ENCODE peak calls at places on chromosomes 4 and X, in five cellular contexts. One of them, this sample, is unnamed.

GRCh38 chr4:178953447-178954120 is 1511.3 kb upstream of the AGA start:
- DNase-seq in left lung: no peak
- DNase-seq in tibial nerve: no peak
- DNase-seq in ovary: no peak
- DNase-seq in CD4-positive, alpha-beta memory T cell: no peak
- DNase-seq in this sample: no peak

GRCh38 chr4:125985856-125986255 is 671.1 kb downstream of the FAT4 start:
- DNase-seq in left lung: no peak
- DNase-seq in tibial nerve: no peak
- DNase-seq in ovary: no peak
- DNase-seq in CD4-positive, alpha-beta memory T cell: no peak
- DNase-seq in this sample: no peak

GRCh38 chr4:148539387-148539786 is 97.2 kb upstream of the NR3C2 start:
- DNase-seq in left lung: peak; percentile 31
- DNase-seq in tibial nerve: no peak
- DNase-seq in ovary: no peak
- DNase-seq in CD4-positive, alpha-beta memory T cell: no peak
- DNase-seq in this sample: no peak

GRCh38 chr4:99832313-99832712 is 15.7 kb downstream of the DAPP1 start:
- DNase-seq in left lung: no peak
- DNase-seq in tibial nerve: no peak
- DNase-seq in ovary: no peak
- DNase-seq in CD4-positive, alpha-beta memory T cell: no peak
- DNase-seq in this sample: no peak

GRCh38 chr4:127832585-127832984 is 48.1 kb upstream of the PLK4 start:
- DNase-seq in left lung: no peak
- DNase-seq in tibial nerve: no peak
- DNase-seq in ovary: no peak
- DNase-seq in CD4-positive, alpha-beta memory T cell: no peak
- DNase-seq in this sample: no peak

GRCh38 chr4:16687845-16688244 is 210.6 kb downstream of the LDB2 start:
- DNase-seq in left lung: no peak
- DNase-seq in tibial nerve: no peak
- DNase-seq in ovary: no peak
- DNase-seq in CD4-positive, alpha-beta memory T cell: no peak
- DNase-seq in this sample: no peak

GRCh38 chr4:74339501-74339900 is 25.4 kb upstream of the EREG start:
- DNase-seq in left lung: no peak
- DNase-seq in tibial nerve: no peak
- DNase-seq in ovary: no peak
- DNase-seq in CD4-positive, alpha-beta memory T cell: no peak
- DNase-seq in this sample: no peak

GRCh38 chr4:183504930-183505555 is at the start of gene ING2:
- DNase-seq in left lung: peak; percentile 55
- DNase-seq in tibial nerve: no peak
- DNase-seq in ovary: peak; percentile 73
- DNase-seq in CD4-positive, alpha-beta memory T cell: no peak
- DNase-seq in this sample: no peak

GRCh38 chr4:154961263-154961662 is 180.2 kb downstream of the RBM46 start:
- DNase-seq in left lung: no peak
- DNase-seq in tibial nerve: no peak
- DNase-seq in ovary: no peak
- DNase-seq in CD4-positive, alpha-beta memory T cell: no peak
- DNase-seq in this sample: no peak

GRCh38 chr4:129428454-129428853 is 332.5 kb downstream of the C4orf33 start:
- DNase-seq in left lung: no peak
- DNase-seq in tibial nerve: no peak
- DNase-seq in ovary: no peak
- DNase-seq in CD4-positive, alpha-beta memory T cell: no peak
- DNase-seq in this sample: no peak

GRCh38 chr4:44447563-44448504 is 775 bp downstream of the KCTD8 start:
- DNase-seq in left lung: peak; percentile 28
- DNase-seq in tibial nerve: peak; percentile 12
- DNase-seq in ovary: peak; percentile 52
- DNase-seq in CD4-positive, alpha-beta memory T cell: no peak
- DNase-seq in this sample: no peak

GRCh38 chr4:33628296-33628695 is 2616.0 kb downstream of the ARAP2 start:
- DNase-seq in left lung: no peak
- DNase-seq in tibial nerve: no peak
- DNase-seq in ovary: no peak
- DNase-seq in CD4-positive, alpha-beta memory T cell: no peak
- DNase-seq in this sample: no peak

GRCh38 chrX:109902665-109903064 is 100.2 kb upstream of the TMEM164 start:
- DNase-seq in left lung: no peak
- DNase-seq in tibial nerve: no peak
- DNase-seq in ovary: no peak
- DNase-seq in CD4-positive, alpha-beta memory T cell: no peak
- DNase-seq in this sample: no peak

GRCh38 chr4:88283661-88284377 is 542 bp downstream of the PPM1K start:
- DNase-seq in left lung: peak; percentile 67
- DNase-seq in tibial nerve: peak; percentile 28
- DNase-seq in ovary: peak; percentile 79
- DNase-seq in CD4-positive, alpha-beta memory T cell: peak; percentile 65
- DNase-seq in this sample: peak; percentile 65

GRCh38 chr4:19806865-19807264 is 444.8 kb upstream of the SLIT2 start:
- DNase-seq in left lung: no peak
- DNase-seq in tibial nerve: no peak
- DNase-seq in ovary: no peak
- DNase-seq in CD4-positive, alpha-beta memory T cell: no peak
- DNase-seq in this sample: no peak

GRCh38 chrX:19544693-19545305 is 29.5 kb upstream of the MAP3K15 start:
- DNase-seq in left lung: no peak
- DNase-seq in tibial nerve: no peak
- DNase-seq in ovary: peak; percentile 31
- DNase-seq in CD4-positive, alpha-beta memory T cell: peak; percentile 42
- DNase-seq in this sample: no peak

GRCh38 chr4:100742045-100742444 is 224.2 kb upstream of the EMCN start:
- DNase-seq in left lung: no peak
- DNase-seq in tibial nerve: no peak
- DNase-seq in ovary: no peak
- DNase-seq in CD4-positive, alpha-beta memory T cell: no peak
- DNase-seq in this sample: no peak

GRCh38 chr4:142141201-142141600 is 504.8 kb downstream of the IL15 start:
- DNase-seq in left lung: no peak
- DNase-seq in tibial nerve: no peak
- DNase-seq in ovary: no peak
- DNase-seq in CD4-positive, alpha-beta memory T cell: no peak
- DNase-seq in this sample: no peak

GRCh38 chr4:38504396-38504715 is 159.6 kb upstream of the KLF3 start:
- DNase-seq in left lung: no peak
- DNase-seq in tibial nerve: no peak
- DNase-seq in ovary: no peak
- DNase-seq in CD4-positive, alpha-beta memory T cell: no peak
- DNase-seq in this sample: no peak

GRCh38 chr4:99536848-99537247 is 26.0 kb downstream of the C4orf17 start:
- DNase-seq in left lung: no peak
- DNase-seq in tibial nerve: no peak
- DNase-seq in ovary: no peak
- DNase-seq in CD4-positive, alpha-beta memory T cell: no peak
- DNase-seq in this sample: no peak

GRCh38 chrX:124098089-124098488 is 136.6 kb downstream of the STAG2 start:
- DNase-seq in left lung: no peak
- DNase-seq in tibial nerve: no peak
- DNase-seq in ovary: no peak
- DNase-seq in CD4-positive, alpha-beta memory T cell: peak; percentile 25
- DNase-seq in this sample: no peak

GRCh38 chr4:13547563-13548041 is 3.3 kb upstream of the NKX3-2 start:
- DNase-seq in left lung: no peak
- DNase-seq in tibial nerve: no peak
- DNase-seq in ovary: no peak
- DNase-seq in CD4-positive, alpha-beta memory T cell: no peak
- DNase-seq in this sample: no peak

GRCh38 chr4:48079972-48080391 is 54.1 kb downstream of the TXK start:
- DNase-seq in left lung: no peak
- DNase-seq in tibial nerve: no peak
- DNase-seq in ovary: no peak
- DNase-seq in CD4-positive, alpha-beta memory T cell: no peak
- DNase-seq in this sample: no peak

GRCh38 chr4:115370490-115370889 is 257.1 kb upstream of the NDST4 start:
- DNase-seq in left lung: no peak
- DNase-seq in tibial nerve: no peak
- DNase-seq in ovary: no peak
- DNase-seq in CD4-positive, alpha-beta memory T cell: no peak
- DNase-seq in this sample: no peak

GRCh38 chr4:186698525-186698924 is 25.1 kb downstream of the FAT1 start:
- DNase-seq in left lung: no peak
- DNase-seq in tibial nerve: no peak
- DNase-seq in ovary: no peak
- DNase-seq in CD4-positive, alpha-beta memory T cell: no peak
- DNase-seq in this sample: no peak

GRCh38 chr4:186695392-186695791 is 28.3 kb downstream of the FAT1 start:
- DNase-seq in left lung: no peak
- DNase-seq in tibial nerve: no peak
- DNase-seq in ovary: no peak
- DNase-seq in CD4-positive, alpha-beta memory T cell: no peak
- DNase-seq in this sample: no peak

GRCh38 chr4:186699881-186700397 is 23.7 kb downstream of the FAT1 start:
- DNase-seq in left lung: no peak
- DNase-seq in tibial nerve: no peak
- DNase-seq in ovary: no peak
- DNase-seq in CD4-positive, alpha-beta memory T cell: no peak
- DNase-seq in this sample: no peak

GRCh38 chr4:186699298-186699697 is 24.4 kb downstream of the FAT1 start:
- DNase-seq in left lung: no peak
- DNase-seq in tibial nerve: no peak
- DNase-seq in ovary: no peak
- DNase-seq in CD4-positive, alpha-beta memory T cell: no peak
- DNase-seq in this sample: no peak

DNA sequence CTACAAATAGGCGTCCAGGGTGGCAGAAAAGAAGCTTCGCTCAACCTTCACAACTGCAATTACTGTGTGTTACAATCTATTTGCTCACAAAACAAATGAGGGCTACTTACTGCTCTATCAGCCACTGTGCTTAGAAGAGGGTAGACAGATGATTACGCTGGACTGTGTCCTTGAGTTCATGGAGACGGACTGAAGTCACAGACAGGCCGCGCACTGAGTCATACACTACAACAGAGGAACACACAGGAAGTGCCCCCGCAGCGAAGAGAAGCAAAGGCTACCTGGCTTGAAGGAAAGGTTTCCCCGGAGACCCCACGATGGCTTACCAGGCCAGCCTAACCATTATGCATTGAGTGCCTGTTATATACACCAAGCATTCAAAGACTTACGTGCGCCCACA is 25.6 kb downstream of the FAT1 start:
- DNase-seq in left lung: no peak
- DNase-seq in tibial nerve: no peak
- DNase-seq in ovary: no peak
- DNase-seq in CD4-positive, alpha-beta memory T cell: no peak
- DNase-seq in this sample: no peak
- H3K4me1 ChIP-seq in left lung: peaks cover 3% of the 10 kb centered on the region
- H3K4me1 ChIP-seq in tibial nerve: peaks cover 18% of the 10 kb centered on the region
- H3K4me1 ChIP-seq in ovary: peaks cover 8% of the 10 kb centered on the region
- H3K4me1 ChIP-seq in CD4-positive, alpha-beta memory T cell: no peaks in the 10 kb centered on the region
- H3K4me1 ChIP-seq in this sample: no peaks in the 10 kb centered on the region

GRCh38 chr4:83238393-83238792 is 46.2 kb downstream of the COQ2 start:
- DNase-seq in left lung: no peak
- DNase-seq in tibial nerve: no peak
- DNase-seq in ovary: no peak
- DNase-seq in CD4-positive, alpha-beta memory T cell: no peak
- DNase-seq in this sample: no peak
- H3K4me1 ChIP-seq in left lung: no peaks in the 10 kb centered on the region
- H3K4me1 ChIP-seq in tibial nerve: peaks cover 3% of the 10 kb centered on the region
- H3K4me1 ChIP-seq in ovary: no peaks in the 10 kb centered on the region
- H3K4me1 ChIP-seq in CD4-positive, alpha-beta memory T cell: peaks cover 36% of the 10 kb centered on the region
- H3K4me1 ChIP-seq in this sample: peaks cover 4% of the 10 kb centered on the region

GRCh38 chr4:152531479-152531878 is 4.4 kb downstream of the FBXW7 start:
- DNase-seq in left lung: no peak
- DNase-seq in tibial nerve: no peak
- DNase-seq in ovary: no peak
- DNase-seq in CD4-positive, alpha-beta memory T cell: no peak
- DNase-seq in this sample: no peak
- H3K4me1 ChIP-seq in left lung: peaks cover 7% of the 10 kb centered on the region
- H3K4me1 ChIP-seq in tibial nerve: peaks cover 28% of the 10 kb centered on the region
- H3K4me1 ChIP-seq in ovary: peaks cover 1% of the 10 kb centered on the region
- H3K4me1 ChIP-seq in CD4-positive, alpha-beta memory T cell: peaks cover 61% of the 10 kb centered on the region
- H3K4me1 ChIP-seq in this sample: peaks cover 13% of the 10 kb centered on the region

GRCh38 chr4:87119965-87120364 is 100.5 kb downstream of the KLHL8 start:
- DNase-seq in left lung: no peak
- DNase-seq in tibial nerve: no peak
- DNase-seq in ovary: no peak
- DNase-seq in CD4-positive, alpha-beta memory T cell: no peak
- DNase-seq in this sample: no peak

GRCh38 chr4:87123241-87123640 is 97.2 kb downstream of the KLHL8 start:
- DNase-seq in left lung: no peak
- DNase-seq in tibial nerve: no peak
- DNase-seq in ovary: no peak
- DNase-seq in CD4-positive, alpha-beta memory T cell: no peak
- DNase-seq in this sample: no peak

GRCh38 chr4:87120411-87121162 is 99.8 kb downstream of the KLHL8 start:
- DNase-seq in left lung: peak; percentile 68
- DNase-seq in tibial nerve: peak; percentile 47
- DNase-seq in ovary: peak; percentile 69
- DNase-seq in CD4-positive, alpha-beta memory T cell: no peak
- DNase-seq in this sample: no peak

GRCh38 chr4:87122252-87122651 is 98.2 kb downstream of the KLHL8 start:
- DNase-seq in left lung: peak; percentile 55
- DNase-seq in tibial nerve: no peak
- DNase-seq in ovary: no peak
- DNase-seq in CD4-positive, alpha-beta memory T cell: no peak
- DNase-seq in this sample: no peak

DNA sequence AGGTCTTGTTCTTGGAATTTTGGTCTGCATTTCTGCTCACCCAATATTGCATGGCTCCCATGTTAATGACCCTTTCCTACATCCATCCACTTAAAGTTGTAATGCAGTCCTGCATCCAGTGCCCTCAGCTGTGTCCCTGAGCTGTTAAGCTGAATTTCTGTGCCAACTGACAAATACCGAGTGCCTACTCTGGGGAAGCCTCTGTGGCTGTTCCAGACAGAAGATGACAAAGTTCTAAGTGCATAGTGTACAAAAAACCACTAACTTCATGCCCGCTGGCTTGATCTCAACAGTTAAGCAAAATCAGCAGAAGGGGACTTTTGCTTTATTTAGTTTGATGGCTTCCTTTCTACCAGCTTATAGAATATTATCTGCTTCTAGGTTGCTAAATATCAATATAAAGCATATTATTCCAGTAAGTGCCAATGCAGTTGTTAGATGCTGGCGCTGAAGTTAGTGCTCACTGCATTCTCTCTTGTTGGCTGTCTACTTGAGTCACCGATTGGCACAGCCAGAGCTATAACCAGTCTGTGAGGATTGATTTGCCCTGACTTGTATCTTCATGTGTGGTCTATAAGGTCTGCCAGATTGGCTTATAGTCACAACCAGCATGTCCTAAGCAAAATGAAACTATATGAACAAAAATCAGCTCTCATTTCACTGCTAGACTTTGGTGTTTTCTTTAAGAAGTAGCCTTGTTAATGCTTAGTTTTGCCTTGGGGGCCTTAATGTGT is 98.9 kb downstream of the KLHL8 start:
- DNase-seq in left lung: no peak
- DNase-seq in tibial nerve: no peak
- DNase-seq in ovary: no peak
- DNase-seq in CD4-positive, alpha-beta memory T cell: no peak
- DNase-seq in this sample: no peak
- H3K4me1 ChIP-seq in left lung: peaks cover 4% of the 10 kb centered on the region
- H3K4me1 ChIP-seq in tibial nerve: peaks cover 13% of the 10 kb centered on the region
- H3K4me1 ChIP-seq in ovary: peaks cover 7% of the 10 kb centered on the region
- H3K4me1 ChIP-seq in CD4-positive, alpha-beta memory T cell: peaks cover 15% of the 10 kb centered on the region
- H3K4me1 ChIP-seq in this sample: no peaks in the 10 kb centered on the region

GRCh38 chr4:3043272-3044020 is 30.9 kb downstream of the HTT-AS start:
- DNase-seq in left lung: no peak
- DNase-seq in tibial nerve: no peak
- DNase-seq in ovary: no peak
- DNase-seq in CD4-positive, alpha-beta memory T cell: no peak
- DNase-seq in this sample: no peak
- H3K4me1 ChIP-seq in left lung: peaks cover 7% of the 10 kb centered on the region
- H3K4me1 ChIP-seq in tibial nerve: peaks cover 9% of the 10 kb centered on the region
- H3K4me1 ChIP-seq in ovary: peaks cover 7% of the 10 kb centered on the region
- H3K4me1 ChIP-seq in CD4-positive, alpha-beta memory T cell: peaks cover 44% of the 10 kb centered on the region
- H3K4me1 ChIP-seq in this sample: peaks cover 26% of the 10 kb centered on the region

This sample was measured in effector memory CD4-positive, alpha-beta T cell.